ENCODE peak calls at places on chromosomes 7 and 10, in four cellular contexts. One of them, this sample, is unnamed.

GRCh38 chr10:1398626-1399410 is 338.5 kb downstream of the ADARB2 start:
- DNase-seq in uterus: no peak
- DNase-seq in tibial nerve: no peak
- DNase-seq in A549: no peak
- DNase-seq in this sample: no peak

GRCh38 chr10:43294241-43294658 is 27.4 kb upstream of the RASGEF1A start:
- DNase-seq in A549: no peak
- DNase-seq in uterus: no peak
- DNase-seq in tibial nerve: no peak
- DNase-seq in this sample: no peak

GRCh38 chr7:80719261-80719660 is 80.8 kb downstream of the CD36 start:
- DNase-seq in A549: no peak
- DNase-seq in tibial nerve: no peak
- DNase-seq in uterus: no peak
- DNase-seq in this sample: no peak

GRCh38 chr10:128463991-128464755 is 337.9 kb upstream of the MKI67 start:
- DNase-seq in uterus: peak
- DNase-seq in tibial nerve: peak
- DNase-seq in A549: peak
- DNase-seq in this sample: peak

GRCh38 chr10:46020871-46021553 is 9.4 kb downstream of the NCOA4 start:
- DNase-seq in uterus: no peak
- DNase-seq in A549: no peak
- DNase-seq in tibial nerve: no peak
- DNase-seq in this sample: no peak

GRCh38 chr10:44317856-44318255 is 67.0 kb downstream of the CXCL12 start:
- DNase-seq in tibial nerve: no peak
- DNase-seq in uterus: no peak
- DNase-seq in A549: no peak
- DNase-seq in this sample: no peak

GRCh38 chr7:17535776-17536175 is 237.3 kb downstream of the AHR start:
- DNase-seq in tibial nerve: no peak
- DNase-seq in uterus: no peak
- DNase-seq in A549: no peak
- DNase-seq in this sample: no peak

GRCh38 chr7:140640060-140640611 is 477 bp downstream of the DENND2A start:
- DNase-seq in A549: peak
- DNase-seq in tibial nerve: no peak
- DNase-seq in uterus: peak
- DNase-seq in this sample: peak

GRCh38 chr7:45255187-45255586 is 97.6 kb downstream of the RAMP3 start:
- DNase-seq in A549: peak
- DNase-seq in uterus: no peak
- DNase-seq in tibial nerve: no peak
- DNase-seq in this sample: no peak

GRCh38 chr7:85014936-85015335 is 171.9 kb downstream of the SEMA3D start:
- DNase-seq in uterus: no peak
- DNase-seq in tibial nerve: no peak
- DNase-seq in A549: peak
- DNase-seq in this sample: no peak

GRCh38 chr7:70446448-70447143 is 685.3 kb upstream of the GALNT17 start:
- DNase-seq in uterus: no peak
- DNase-seq in A549: no peak
- DNase-seq in tibial nerve: no peak
- DNase-seq in this sample: no peak

GRCh38 chr7:128361463-128362441 is at the start of gene PRRT4:
- DNase-seq in A549: peak
- DNase-seq in uterus: peak
- DNase-seq in tibial nerve: no peak
- DNase-seq in this sample: peak

GRCh38 chr10:28374036-28374435 is 71.2 kb upstream of the MPP7 start:
- DNase-seq in A549: no peak
- DNase-seq in uterus: no peak
- DNase-seq in tibial nerve: no peak
- DNase-seq in this sample: no peak

GRCh38 chr10:28378986-28379585 is 76.2 kb upstream of the MPP7 start:
- DNase-seq in tibial nerve: no peak
- DNase-seq in uterus: no peak
- DNase-seq in A549: no peak
- DNase-seq in this sample: no peak

GRCh38 chr10:28370107-28370835 is 67.4 kb upstream of the MPP7 start:
- DNase-seq in A549: no peak
- DNase-seq in tibial nerve: no peak
- DNase-seq in uterus: no peak
- DNase-seq in this sample: no peak

GRCh38 chr10:28381465-28381864 is 78.6 kb upstream of the MPP7 start:
- DNase-seq in uterus: no peak
- DNase-seq in A549: no peak
- DNase-seq in tibial nerve: no peak
- DNase-seq in this sample: no peak

GRCh38 chr10:28375399-28376354 is 72.8 kb upstream of the MPP7 start:
- DNase-seq in uterus: peak
- DNase-seq in A549: peak
- DNase-seq in tibial nerve: no peak
- DNase-seq in this sample: peak
- H3K27ac ChIP-seq in uterus: no peak
- H3K27ac ChIP-seq in A549: no peak
- H3K27ac ChIP-seq in tibial nerve: no peak
- H3K27ac ChIP-seq in this sample: no peak

GRCh38 chr7:131103997-131104396 is 223.7 kb upstream of the MKLN1 start:
- DNase-seq in A549: no peak
- DNase-seq in tibial nerve: no peak
- DNase-seq in uterus: no peak
- DNase-seq in this sample: no peak
- H3K4me3 ChIP-seq in A549: peak
- H3K4me3 ChIP-seq in tibial nerve: peak
- H3K4me3 ChIP-seq in uterus: peak
- H3K4me3 ChIP-seq in this sample: no peak

GRCh38 chr10:121322046-121322445 is 276.2 kb downstream of the FGFR2 start:
- DNase-seq in A549: no peak
- DNase-seq in tibial nerve: no peak
- DNase-seq in uterus: no peak
- DNase-seq in this sample: no peak

GRCh38 chr10:121312582-121312981 is 285.7 kb downstream of the FGFR2 start:
- DNase-seq in tibial nerve: no peak
- DNase-seq in A549: no peak
- DNase-seq in uterus: no peak
- DNase-seq in this sample: no peak

GRCh38 chr10:121316432-121316831 is 281.8 kb downstream of the FGFR2 start:
- DNase-seq in uterus: no peak
- DNase-seq in tibial nerve: no peak
- DNase-seq in A549: no peak
- DNase-seq in this sample: no peak

GRCh38 chr10:121313119-121313858 is 285.0 kb downstream of the FGFR2 start:
- DNase-seq in uterus: no peak
- DNase-seq in tibial nerve: no peak
- DNase-seq in A549: no peak
- DNase-seq in this sample: peak

DNA sequence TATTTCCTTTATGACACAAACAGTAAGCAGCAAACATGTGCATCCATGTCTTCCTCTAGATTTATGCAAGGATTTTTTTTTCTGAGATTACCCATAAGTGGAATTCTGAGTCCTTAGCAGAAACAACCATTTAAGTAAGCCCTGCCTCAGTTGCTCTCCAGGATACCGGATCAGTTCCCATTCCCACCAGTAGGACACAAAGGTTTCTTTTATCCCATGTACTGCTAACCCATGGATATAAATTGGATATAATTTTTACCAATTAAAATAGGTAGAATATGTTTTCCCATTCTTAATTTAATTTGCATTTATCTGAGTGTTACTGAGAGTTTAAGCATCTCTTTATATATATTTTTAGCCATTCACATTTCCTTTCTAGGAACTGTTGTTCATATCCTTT is 280.9 kb downstream of the FGFR2 start:
- DNase-seq in uterus: no peak
- DNase-seq in tibial nerve: no peak
- DNase-seq in A549: no peak
- DNase-seq in this sample: no peak
- TF ChIP-seq CTCF in uterus: no peak
- TF ChIP-seq CTCF in tibial nerve: no peak
- TF ChIP-seq CTCF in A549: no peak
- TF ChIP-seq CTCF in this sample: no peak

GRCh38 chr10:5943536-5943935 is 33.8 kb downstream of the IL15RA start:
- DNase-seq in A549: no peak
- DNase-seq in uterus: peak
- DNase-seq in tibial nerve: no peak
- DNase-seq in this sample: peak
- H3K27ac ChIP-seq in A549: no peak
- H3K27ac ChIP-seq in uterus: peak
- H3K27ac ChIP-seq in tibial nerve: peak
- H3K27ac ChIP-seq in this sample: peak

DNA sequence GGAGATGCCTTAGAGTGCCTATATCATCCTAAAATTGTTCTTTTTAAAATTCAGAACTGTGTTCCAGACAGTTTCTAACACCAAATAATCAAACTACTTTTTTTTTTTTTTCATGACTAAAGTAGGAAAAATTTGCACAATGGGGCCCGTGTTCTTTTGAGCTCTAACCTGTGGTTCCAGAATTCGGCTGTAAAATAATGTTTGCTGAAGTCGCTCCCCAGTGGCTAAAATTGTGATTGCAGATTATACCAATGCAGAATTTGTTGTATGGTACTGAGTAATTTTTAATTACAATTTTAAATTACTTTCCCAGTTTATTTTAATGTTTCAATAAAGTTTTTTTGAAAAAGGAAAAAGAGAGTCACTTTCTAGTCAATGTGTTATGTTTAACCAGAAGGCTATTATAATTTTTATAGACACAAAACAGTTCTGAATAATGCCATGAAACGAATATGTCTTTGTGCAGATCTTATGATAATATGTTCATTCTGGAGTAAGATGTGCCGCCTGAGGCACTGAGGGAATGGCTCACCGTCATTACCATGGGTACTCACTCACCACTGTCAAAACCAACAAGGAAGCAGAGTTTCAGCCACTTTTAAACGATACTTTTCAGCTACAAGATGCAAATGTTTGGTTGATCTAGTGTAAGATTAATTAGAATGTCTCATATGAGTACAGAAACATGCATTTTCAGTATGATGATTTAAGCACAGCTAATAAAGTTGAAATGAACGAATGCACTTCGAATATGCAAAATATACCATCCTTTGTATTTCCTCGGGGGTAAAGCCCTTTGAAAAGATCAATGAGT is 173.6 kb downstream of the PRKCQ start:
- DNase-seq in uterus: no peak
- DNase-seq in tibial nerve: no peak
- DNase-seq in A549: peak
- DNase-seq in this sample: no peak
- H3K4me3 ChIP-seq in uterus: no peak
- H3K4me3 ChIP-seq in tibial nerve: no peak
- H3K4me3 ChIP-seq in A549: no peak
- H3K4me3 ChIP-seq in this sample: no peak

GRCh38 chr7:15199482-15199881 is 296.9 kb upstream of the DGKB start:
- DNase-seq in A549: peak
- DNase-seq in tibial nerve: no peak
- DNase-seq in uterus: no peak
- DNase-seq in this sample: no peak
- TF ChIP-seq CTCF in A549: peak
- TF ChIP-seq CTCF in tibial nerve: no peak
- TF ChIP-seq CTCF in uterus: no peak
- TF ChIP-seq CTCF in this sample: no peak

GRCh38 chr7:100584677-100585510 is 1.0 kb downstream of the LRCH4 start:
- DNase-seq in uterus: peak
- DNase-seq in tibial nerve: no peak
- DNase-seq in A549: peak
- DNase-seq in this sample: peak
- H3K27ac ChIP-seq in uterus: peak
- H3K27ac ChIP-seq in tibial nerve: peak
- H3K27ac ChIP-seq in A549: peak
- H3K27ac ChIP-seq in this sample: peak

DNA sequence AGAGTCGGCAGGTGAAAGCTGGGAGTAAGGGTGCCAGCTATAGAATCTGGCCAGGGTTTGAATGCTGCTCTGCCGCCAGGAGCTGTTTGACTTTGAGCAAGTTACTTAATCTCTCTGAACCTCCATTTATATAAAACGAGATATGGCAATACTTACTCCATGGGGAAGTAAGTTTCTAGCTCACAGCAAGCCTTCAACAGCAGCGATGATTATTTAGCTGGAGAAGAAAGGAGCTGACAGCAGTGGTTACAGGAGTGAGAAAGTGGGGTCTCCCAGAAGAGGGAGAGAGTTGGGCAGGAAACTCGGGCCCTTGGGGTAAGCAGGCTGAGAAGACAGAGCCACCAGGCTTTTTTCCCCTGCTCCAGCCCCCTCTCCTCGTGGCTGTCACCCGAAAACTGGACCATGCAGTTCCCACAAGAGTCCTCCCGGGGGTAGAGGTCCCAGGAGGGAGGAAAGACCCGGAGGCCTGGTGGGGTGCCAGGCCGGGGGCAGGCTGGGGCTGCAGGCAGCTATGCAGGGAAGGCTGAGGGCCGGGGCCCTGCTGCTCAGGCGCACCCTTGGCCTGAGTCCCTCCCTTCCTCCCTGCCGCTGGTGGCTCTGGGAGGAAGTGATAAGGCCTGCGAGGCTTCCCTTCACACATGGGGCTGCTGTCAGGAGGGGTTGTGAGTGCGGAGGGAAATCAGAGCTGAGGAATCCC is 3.5 kb downstream of the NOS3 start:
- DNase-seq in uterus: no peak
- DNase-seq in tibial nerve: no peak
- DNase-seq in A549: no peak
- DNase-seq in this sample: no peak
- H3K4me3 ChIP-seq in uterus: no peak
- H3K4me3 ChIP-seq in tibial nerve: peak
- H3K4me3 ChIP-seq in A549: no peak
- H3K4me3 ChIP-seq in this sample: no peak

DNA sequence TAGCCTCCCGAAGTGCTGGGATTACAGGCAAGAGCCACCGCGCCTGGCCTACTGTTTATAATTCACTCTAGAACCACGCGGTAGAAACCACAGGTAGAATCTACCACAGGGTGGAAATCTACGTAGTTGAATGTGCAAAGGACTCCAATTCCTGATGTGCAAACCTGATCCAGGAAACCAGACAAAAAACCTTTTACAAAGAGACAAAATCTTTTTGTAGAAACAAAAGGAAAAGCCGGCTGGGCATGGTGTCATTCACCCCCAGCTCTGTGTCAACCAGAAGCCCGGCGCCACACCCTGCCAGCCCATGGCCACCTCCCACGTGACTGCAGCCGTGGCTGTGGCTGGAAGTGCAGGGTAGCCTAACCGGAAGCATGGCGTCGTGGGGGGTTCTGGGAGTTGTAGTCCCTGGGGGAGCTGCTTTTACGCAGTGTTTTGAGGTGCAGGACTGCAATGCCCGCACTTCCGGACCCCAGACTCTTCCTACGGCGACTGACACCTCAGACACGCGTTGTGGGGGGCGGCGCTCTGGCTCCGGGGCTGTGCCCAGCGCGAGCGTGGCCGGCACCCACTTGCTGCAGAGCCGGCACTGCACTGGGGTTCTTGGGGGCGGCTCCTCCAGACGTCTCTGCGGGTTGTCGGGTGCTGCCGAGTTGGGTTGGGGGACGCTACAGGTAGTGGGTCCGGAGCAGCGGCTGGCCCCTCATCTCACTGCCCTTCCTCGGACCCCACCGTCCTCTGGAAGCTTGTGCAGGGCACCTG is 41.5 kb upstream of the RNF216 start:
- DNase-seq in A549: peak
- DNase-seq in tibial nerve: peak
- DNase-seq in uterus: peak
- DNase-seq in this sample: peak
- TF ChIP-seq CTCF in A549: no peak
- TF ChIP-seq CTCF in tibial nerve: no peak
- TF ChIP-seq CTCF in uterus: peak
- TF ChIP-seq CTCF in this sample: peak

GRCh38 chr10:35443858-35444257 is 107.5 kb downstream of the CCNY start:
- DNase-seq in tibial nerve: no peak
- DNase-seq in A549: no peak
- DNase-seq in uterus: no peak
- DNase-seq in this sample: no peak
- H3K27ac ChIP-seq in tibial nerve: no peak
- H3K27ac ChIP-seq in A549: no peak
- H3K27ac ChIP-seq in uterus: peak
- H3K27ac ChIP-seq in this sample: no peak

This sample was measured in body of pancreas.